ENCODE peak calls at places on chromosomes 7 and 10, in seven cellular contexts. A, M, F, P, U, J and E are unnamed samples.

GRCh38 chr10:35783305-35783838 is 141.3 kb upstream of the FZD8 start:
- DNase-seq in U (peak), F (no peak), A (peak), M (no peak), J (no peak), P (no peak), E (no peak)

GRCh38 chr10:35331894-35332640 is 4.2 kb upstream of the CCNY start:
- DNase-seq in F (no peak), M (no peak), P (no peak), J (peak), A (peak), U (peak), E (no peak)

GRCh38 chr7:176786-177185 is 15.6 kb upstream of the FAM20C start:
- DNase-seq in J (no peak), P (no peak), U (no peak), M (peak), F (no peak), A (no peak), E (no peak)

GRCh38 chr10:88292185-88292514 is 291.0 kb downstream of the RNLS start:
- DNase-seq in A (no peak), F (no peak), P (no peak), M (no peak), J (no peak), U (no peak), E (no peak)

GRCh38 chr10:68666280-68666760 is 54.7 kb upstream of the CCAR1 start:
- DNase-seq in M (no peak), F (no peak), A (peak), P (no peak), J (peak), U (no peak), E (no peak)

GRCh38 chr7:137875746-137876145 is 29.0 kb upstream of the DGKI start:
- DNase-seq in U (no peak), P (no peak), J (no peak), F (no peak), M (no peak), A (no peak), E (no peak)

GRCh38 chr10:725786-726185 is 36.3 kb upstream of the DIP2C start:
- DNase-seq in P (no peak), F (no peak), A (peak), M (no peak), U (no peak), J (no peak), E (no peak)

GRCh38 chr7:29953735-29954347 is 35.8 kb downstream of the SCRN1 start:
- DNase-seq in M (no peak), P (no peak), A (no peak), J (no peak), U (no peak), F (no peak), E (no peak)

GRCh38 chr7:124765401-124766352 is at the start of gene GPR37:
- DNase-seq in P (no peak), F (peak), A (no peak), M (peak), J (peak), U (peak), E (no peak)

GRCh38 chr7:118184392-118184899 is 482 bp downstream of the LSM8 start:
- DNase-seq in J (no peak), U (peak), P (no peak), A (no peak), M (no peak), F (no peak), E (no peak)

GRCh38 chr10:23314835-23315239 is 29.8 kb downstream of the C10orf67 start:
- DNase-seq in M (peak), P (no peak), A (peak), F (peak), J (peak), U (peak), E (no peak)
- TF ChIP-seq CTCF in M (peak), P (peak), A (peak), F (peak), J (peak), U (peak), E (peak)

GRCh38 chr10:15088428-15089261 is at the start of gene ACBD7:
- DNase-seq in U (peak), A (peak), P (peak), F (peak), J (peak), M (peak), E (peak)
- TF ChIP-seq CTCF in U (no peak), A (peak), P (peak), F (peak), J (no peak), M (peak), E (peak)

DNA sequence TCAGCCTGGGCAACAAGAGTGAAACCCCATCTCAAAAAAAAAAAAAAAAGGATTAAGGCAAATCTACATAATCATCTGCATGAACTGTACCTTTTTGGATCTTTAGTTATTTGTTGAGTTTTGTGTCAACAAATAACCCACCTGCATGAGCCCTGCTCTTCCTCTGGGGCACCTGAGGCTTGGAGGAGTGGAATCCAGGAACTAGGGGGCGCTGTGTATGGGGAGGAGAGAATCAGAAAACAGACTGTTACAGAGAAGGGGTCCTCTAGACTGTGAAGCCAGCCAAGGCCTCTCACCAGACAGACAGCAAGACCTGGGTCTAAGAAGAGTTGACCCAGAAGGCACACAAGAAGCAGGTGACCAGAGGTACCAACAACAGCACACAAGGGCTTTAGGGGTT is 682.8 kb upstream of the NRP1 start:
- DNase-seq in U (no peak), A (no peak), J (no peak), M (no peak), P (no peak), F (no peak), E (no peak)
- TF ChIP-seq CTCF in U (no peak), A (peak), J (no peak), M (no peak), P (no peak), F (no peak), E (no peak)

DNA sequence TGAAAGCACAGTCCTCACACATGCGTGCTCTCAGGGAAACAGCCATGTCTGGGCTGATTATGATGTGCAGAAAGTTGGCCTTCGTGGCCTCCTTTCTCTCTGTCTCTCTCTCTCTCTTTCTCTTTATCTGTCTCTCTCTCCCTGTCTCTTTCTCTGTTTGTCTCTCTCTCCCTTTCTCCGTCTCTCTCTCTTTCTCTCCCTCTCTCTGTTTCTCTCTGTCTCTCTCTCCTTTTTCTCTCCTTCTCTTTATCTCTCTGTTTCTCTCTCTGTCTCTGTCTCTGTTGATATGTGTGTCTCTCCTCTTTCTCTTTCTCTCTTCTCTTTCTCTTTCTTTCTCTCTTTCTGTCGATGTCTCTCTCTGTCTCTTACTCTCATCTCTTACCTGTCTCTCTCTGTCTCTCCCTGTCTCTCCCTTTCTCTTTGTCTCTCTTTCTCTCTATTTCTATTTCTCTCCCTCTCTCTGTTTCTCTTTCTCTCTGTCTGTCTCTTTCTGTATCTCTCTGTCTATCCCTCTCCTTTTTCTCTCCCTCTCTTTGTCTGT is 105.4 kb upstream of the MPP7 start:
- DNase-seq in A (no peak), U (no peak), P (no peak), F (no peak), M (no peak), J (no peak), E (no peak)
- TF ChIP-seq CTCF in A (no peak), U (no peak), P (no peak), F (peak), M (no peak), J (no peak), E (no peak)

GRCh38 chr10:118901409-118901808 is 128.1 kb upstream of the NANOS1 start:
- DNase-seq in F (no peak), U (no peak), J (no peak), P (no peak), A (no peak), M (no peak), E (no peak)
- TF ChIP-seq CTCF in F (no peak), U (no peak), J (no peak), P (no peak), A (no peak), M (no peak), E (no peak)

GRCh38 chr10:4981722-4982471 is 18.7 kb downstream of the AKR1C1 start:
- DNase-seq in U (no peak), P (no peak), A (peak), M (peak), F (no peak), J (peak), E (no peak)
- TF ChIP-seq CTCF in U (peak), P (peak), A (peak), M (no peak), F (no peak), J (peak), E (no peak)

DNA sequence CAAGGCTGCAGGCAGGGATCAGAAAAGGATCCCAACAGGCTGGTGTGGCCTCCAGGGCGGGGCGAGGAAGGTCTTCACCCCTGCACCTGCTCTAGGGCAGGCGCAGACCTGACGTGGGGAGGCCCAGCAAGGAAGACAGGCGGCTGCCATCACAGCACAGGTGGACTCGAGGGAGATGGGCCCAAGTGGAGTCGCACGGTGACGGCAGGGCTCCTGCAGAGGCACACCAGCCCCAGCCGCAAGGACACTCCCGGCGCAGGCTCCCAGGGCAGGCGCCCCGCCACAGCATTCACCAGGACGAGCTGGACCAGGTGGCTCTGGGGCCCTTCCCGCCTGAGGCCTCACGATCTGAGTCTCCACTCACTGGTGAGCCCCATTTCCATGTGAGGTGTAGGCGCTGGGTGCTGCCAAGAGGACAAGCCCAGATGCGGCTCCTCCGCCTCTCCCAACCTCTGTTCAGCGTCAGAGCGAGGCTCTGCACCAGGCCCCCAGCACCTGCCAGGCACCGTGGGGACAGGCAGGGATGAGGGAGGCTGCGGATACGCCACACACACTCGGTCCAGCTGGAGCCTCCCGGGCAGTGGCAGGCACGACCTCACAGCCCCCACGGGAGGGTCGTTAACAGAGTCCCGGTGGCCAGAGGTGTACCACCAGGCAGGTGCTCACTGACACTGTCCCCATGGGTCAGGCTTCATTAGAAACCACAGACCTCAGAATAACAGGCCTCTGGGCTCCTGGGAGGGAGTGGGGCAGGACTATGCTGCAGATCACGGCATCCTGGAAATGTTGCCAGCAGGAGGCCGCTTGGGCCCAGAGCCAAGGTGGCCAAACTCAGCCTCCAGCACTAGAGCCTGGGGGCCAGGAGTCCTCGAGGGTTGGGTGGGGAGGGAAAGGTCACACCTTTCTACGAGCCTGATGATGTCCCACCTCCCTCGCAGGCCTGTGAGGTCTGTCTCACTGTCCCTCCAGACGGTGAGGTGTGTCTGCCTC is 111.6 kb downstream of the MAD1L1 start:
- DNase-seq in A (no peak), M (no peak), J (peak), U (no peak), F (no peak), P (no peak), E (no peak)
- TF ChIP-seq CTCF in A (no peak), M (no peak), J (no peak), U (no peak), F (no peak), P (peak), E (no peak)

DNA sequence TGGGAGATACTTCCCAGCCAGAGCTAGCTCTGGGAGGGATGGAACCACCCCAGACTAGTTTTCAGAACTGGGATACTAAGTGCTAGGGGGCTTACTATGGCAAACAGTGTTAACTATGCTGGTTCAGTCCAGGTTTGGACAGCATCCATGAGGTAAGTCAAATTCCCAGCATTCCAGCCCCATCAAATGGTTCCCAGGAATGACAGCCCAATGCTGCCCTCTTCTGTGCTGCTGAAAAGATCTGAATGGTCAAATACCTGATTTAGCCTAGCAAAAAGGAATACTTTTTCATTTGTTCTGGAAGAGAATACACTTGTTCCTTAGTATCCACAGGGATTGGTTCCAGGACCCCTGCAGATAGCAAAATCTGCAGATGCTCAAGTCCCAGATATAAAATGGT is 141.8 kb upstream of the CCDC6 start:
- DNase-seq in F (no peak), U (no peak), A (peak), P (no peak), J (peak), M (peak), E (no peak)
- TF ChIP-seq CTCF in F (no peak), U (peak), A (peak), P (peak), J (no peak), M (peak), E (no peak)

DNA sequence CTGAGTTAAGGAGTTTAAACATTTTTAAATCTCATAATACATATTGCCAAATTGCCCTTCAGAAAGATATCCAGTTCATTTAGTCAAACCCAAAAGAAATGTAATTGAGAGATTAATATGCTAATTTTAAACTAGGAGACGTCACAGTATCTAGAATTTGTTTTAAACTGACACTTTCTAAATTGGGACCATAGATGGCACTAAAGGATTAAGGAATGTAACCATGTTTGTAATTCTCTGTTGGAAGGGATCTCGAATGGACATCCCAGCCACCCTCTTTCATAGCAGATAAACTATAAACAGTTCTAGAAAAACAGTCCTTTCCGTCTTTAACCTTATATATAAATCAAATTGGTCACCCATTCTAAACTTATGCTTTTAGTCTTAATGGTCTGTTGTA is 30.0 kb upstream of the SAMD9L start:
- DNase-seq in F (no peak), J (peak), U (peak), P (no peak), M (no peak), A (no peak), E (no peak)
- TF ChIP-seq CTCF in F (no peak), J (no peak), U (peak), P (peak), M (no peak), A (peak), E (no peak)

GRCh38 chr7:131544449-131545425 is 11.7 kb downstream of the PODXL start:
- DNase-seq in P (no peak), U (no peak), F (no peak), A (peak), M (no peak), J (peak), E (no peak)
- TF ChIP-seq CTCF in P (peak), U (peak), F (peak), A (peak), M (no peak), J (peak), E (no peak)